ENCODE peak calls at places on chromosomes 12 and 14, in four cellular contexts. One of them, this sample, is unnamed.

GRCh38 chr14:40004871-40005503 is 572.8 kb upstream of the FBXO33 start:
- DNase-seq in ovary: no peak
- DNase-seq in heart left ventricle: no peak
- DNase-seq in WERI-Rb-1: no peak
- DNase-seq in this sample: no peak

GRCh38 chr14:69037790-69038448 is 58.8 kb upstream of the ACTN1 start:
- DNase-seq in ovary: no peak
- DNase-seq in heart left ventricle: no peak
- DNase-seq in WERI-Rb-1: no peak
- DNase-seq in this sample: no peak

GRCh38 chr14:70665448-70666363 is 24.0 kb downstream of the TTC9 start:
- DNase-seq in ovary: no peak
- DNase-seq in heart left ventricle: no peak
- DNase-seq in WERI-Rb-1: no peak
- DNase-seq in this sample: peak

GRCh38 chr12:83690465-83690864 is 1003.8 kb downstream of the TMTC2 start:
- DNase-seq in ovary: no peak
- DNase-seq in heart left ventricle: no peak
- DNase-seq in WERI-Rb-1: no peak
- DNase-seq in this sample: no peak

GRCh38 chr12:121227294-121227693 is 17.4 kb downstream of the P2RX4 start:
- DNase-seq in ovary: no peak
- DNase-seq in heart left ventricle: no peak
- DNase-seq in WERI-Rb-1: no peak
- DNase-seq in this sample: peak

GRCh38 chr14:99598774-99599173 is 5.2 kb downstream of the CCDC85C start:
- DNase-seq in ovary: no peak
- DNase-seq in heart left ventricle: no peak
- DNase-seq in WERI-Rb-1: no peak
- DNase-seq in this sample: no peak

GRCh38 chr12:81591256-81591655 is 167.9 kb downstream of the PPFIA2 start:
- DNase-seq in ovary: no peak
- DNase-seq in heart left ventricle: no peak
- DNase-seq in WERI-Rb-1: no peak
- DNase-seq in this sample: no peak

GRCh38 chr14:106528717-106529116 is 1002.3 kb downstream of the TMEM121 start:
- DNase-seq in ovary: no peak
- DNase-seq in heart left ventricle: no peak
- DNase-seq in WERI-Rb-1: no peak
- DNase-seq in this sample: no peak

GRCh38 chr14:63045234-63045611 is at the start of gene KCNH5:
- DNase-seq in ovary: no peak
- DNase-seq in heart left ventricle: peak
- DNase-seq in WERI-Rb-1: peak
- DNase-seq in this sample: no peak

GRCh38 chr12:131061041-131061806 is 107.5 kb downstream of the ADGRD1 start:
- DNase-seq in ovary: no peak
- DNase-seq in heart left ventricle: no peak
- DNase-seq in WERI-Rb-1: peak
- DNase-seq in this sample: no peak

GRCh38 chr14:106163316-106163715 is 636.9 kb downstream of the TMEM121 start:
- DNase-seq in ovary: no peak
- DNase-seq in heart left ventricle: no peak
- DNase-seq in WERI-Rb-1: no peak
- DNase-seq in this sample: no peak

GRCh38 chr12:132374821-132375445 is 45.5 kb upstream of the GALNT9 start:
- DNase-seq in ovary: no peak
- DNase-seq in heart left ventricle: peak
- DNase-seq in WERI-Rb-1: no peak
- DNase-seq in this sample: no peak

GRCh38 chr12:128983371-128983770 is 130.1 kb downstream of the GLT1D1 start:
- DNase-seq in ovary: no peak
- DNase-seq in heart left ventricle: no peak
- DNase-seq in WERI-Rb-1: no peak
- DNase-seq in this sample: no peak

GRCh38 chr14:88791629-88792571 is 853 bp downstream of the EML5 start:
- DNase-seq in ovary: peak
- DNase-seq in heart left ventricle: no peak
- DNase-seq in WERI-Rb-1: peak
- DNase-seq in this sample: peak

GRCh38 chr12:75579552-75579951 is 68.1 kb upstream of the KRR1 start:
- DNase-seq in ovary: no peak
- DNase-seq in heart left ventricle: no peak
- DNase-seq in WERI-Rb-1: no peak
- DNase-seq in this sample: no peak

GRCh38 chr12:46110220-46110700 is 119.9 kb upstream of the SCAF11 start:
- DNase-seq in ovary: no peak
- DNase-seq in heart left ventricle: peak
- DNase-seq in WERI-Rb-1: no peak
- DNase-seq in this sample: peak

GRCh38 chr12:26126340-26127284 is 1.8 kb upstream of the BHLHE41 start:
- DNase-seq in ovary: peak
- DNase-seq in heart left ventricle: peak
- DNase-seq in WERI-Rb-1: peak
- DNase-seq in this sample: peak

GRCh38 chr14:44699391-44699790 is 192.3 kb upstream of the FSCB start:
- DNase-seq in ovary: no peak
- DNase-seq in heart left ventricle: no peak
- DNase-seq in WERI-Rb-1: no peak
- DNase-seq in this sample: no peak

GRCh38 chr14:55980970-55981369 is 137.2 kb upstream of the PELI2 start:
- DNase-seq in ovary: no peak
- DNase-seq in heart left ventricle: no peak
- DNase-seq in WERI-Rb-1: no peak
- DNase-seq in this sample: no peak

GRCh38 chr12:72499244-72499643 is 227.1 kb downstream of the TRHDE start:
- DNase-seq in ovary: no peak
- DNase-seq in heart left ventricle: no peak
- DNase-seq in WERI-Rb-1: no peak
- DNase-seq in this sample: no peak

GRCh38 chr12:107525063-107525718 is 160.4 kb upstream of the PWP1 start:
- DNase-seq in ovary: no peak
- DNase-seq in heart left ventricle: no peak
- DNase-seq in WERI-Rb-1: no peak
- DNase-seq in this sample: no peak

GRCh38 chr14:101504096-101504948 is 57.0 kb upstream of the DIO3 start:
- DNase-seq in ovary: peak
- DNase-seq in heart left ventricle: no peak
- DNase-seq in WERI-Rb-1: peak
- DNase-seq in this sample: peak

DNA sequence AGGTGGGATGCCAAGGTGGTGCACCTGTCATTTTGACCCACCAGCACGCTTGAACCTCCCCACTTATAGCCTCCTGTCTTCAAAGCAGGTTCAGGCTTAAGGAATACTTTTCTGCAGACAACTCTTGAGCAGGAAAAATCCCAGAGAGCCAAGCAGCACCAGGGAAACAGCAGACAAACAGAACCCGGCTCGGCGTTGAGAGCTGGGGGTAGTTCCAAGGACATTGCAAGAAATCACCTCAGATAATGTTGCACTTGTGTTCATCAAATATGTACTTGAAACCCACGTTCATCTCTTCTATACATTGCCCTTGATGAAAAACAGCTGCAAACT is 203.6 kb downstream of the PPM1H start:
- DNase-seq in ovary: no peak
- DNase-seq in heart left ventricle: no peak
- DNase-seq in WERI-Rb-1: no peak
- DNase-seq in this sample: no peak
- H3K4me3 ChIP-seq in ovary: no peak
- H3K4me3 ChIP-seq in heart left ventricle: no peak
- H3K4me3 ChIP-seq in WERI-Rb-1: no peak
- H3K4me3 ChIP-seq in this sample: no peak

GRCh38 chr12:1880153-1880845 is 38.2 kb downstream of the CACNA2D4 start:
- DNase-seq in ovary: no peak
- DNase-seq in heart left ventricle: no peak
- DNase-seq in WERI-Rb-1: no peak
- DNase-seq in this sample: peak
- H3K4me3 ChIP-seq in ovary: no peak
- H3K4me3 ChIP-seq in heart left ventricle: no peak
- H3K4me3 ChIP-seq in WERI-Rb-1: no peak
- H3K4me3 ChIP-seq in this sample: no peak

GRCh38 chr14:34538871-34539406 is 562 bp downstream of the EAPP start:
- DNase-seq in ovary: no peak
- DNase-seq in heart left ventricle: no peak
- DNase-seq in WERI-Rb-1: no peak
- DNase-seq in this sample: no peak

GRCh38 chr14:34536951-34537676 is 2.4 kb downstream of the EAPP start:
- DNase-seq in ovary: no peak
- DNase-seq in heart left ventricle: no peak
- DNase-seq in WERI-Rb-1: no peak
- DNase-seq in this sample: no peak

GRCh38 chr14:34539407-34540180 is at the start of gene EAPP:
- DNase-seq in ovary: peak
- DNase-seq in heart left ventricle: peak
- DNase-seq in WERI-Rb-1: peak
- DNase-seq in this sample: peak

GRCh38 chr14:34537677-34538009 is 1.9 kb downstream of the EAPP start:
- DNase-seq in ovary: no peak
- DNase-seq in heart left ventricle: no peak
- DNase-seq in WERI-Rb-1: no peak
- DNase-seq in this sample: no peak
- H3K4me3 ChIP-seq in ovary: peak
- H3K4me3 ChIP-seq in heart left ventricle: no peak
- H3K4me3 ChIP-seq in WERI-Rb-1: no peak
- H3K4me3 ChIP-seq in this sample: no peak

DNA sequence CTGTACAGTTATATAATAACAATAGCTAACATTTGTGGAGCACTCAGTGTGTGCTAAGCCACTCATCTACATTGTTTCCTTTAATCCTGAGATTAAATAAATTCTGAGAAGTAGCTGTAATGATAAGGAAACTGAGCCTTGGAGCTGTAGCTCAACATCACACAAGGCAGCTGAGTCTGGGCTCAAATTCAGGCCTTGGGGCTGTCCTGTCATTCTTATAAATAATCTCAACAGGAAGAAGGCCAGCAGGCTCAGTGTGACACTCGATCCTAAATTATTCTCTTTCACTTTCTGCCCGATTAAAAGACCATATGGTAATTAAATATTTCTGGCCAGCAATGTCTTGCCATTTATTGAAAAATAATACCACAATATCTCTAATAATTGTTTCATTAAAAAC is 24.5 kb downstream of the CDKN1B start:
- DNase-seq in ovary: no peak
- DNase-seq in heart left ventricle: no peak
- DNase-seq in WERI-Rb-1: no peak
- DNase-seq in this sample: no peak
- H3K4me3 ChIP-seq in ovary: no peak
- H3K4me3 ChIP-seq in heart left ventricle: no peak
- H3K4me3 ChIP-seq in WERI-Rb-1: no peak
- H3K4me3 ChIP-seq in this sample: no peak

This sample was measured in right lobe of liver.